ENCODE peak calls at places on chromosomes 13 and 19, in seven cellular contexts. L is ovary, O is cardiac muscle cell, Q is suprapubic skin, V is astrocyte of the cerebellum, E is thoracic aorta, C is right lobe of liver. Y is an unnamed sample.

GRCh38 chr19:15616183-15616582 is 1.2 kb downstream of the CYP4F8 start:
- DNase-seq in L (no peak), O (no peak), Q (no peak), V (no peak), E (no peak), C (no peak), Y (no peak)

GRCh38 chr13:107305178-107305577 is 737.2 kb upstream of the ARGLU1 start:
- DNase-seq in L (no peak), O (no peak), Q (no peak), V (no peak), E (no peak), C (no peak), Y (no peak)

GRCh38 chr19:31491246-31491645 is 142.0 kb upstream of the TSHZ3 start:
- DNase-seq in L (no peak), O (no peak), Q (no peak), V (no peak), E (no peak), C (no peak), Y (no peak)

GRCh38 chr13:91154954-91155353 is 192.5 kb upstream of the MIR17HG start:
- DNase-seq in L (no peak), O (no peak), Q (no peak), V (no peak), E (no peak), C (no peak), Y (no peak)

GRCh38 chr13:75978815-75979214 is 342.7 kb downstream of the LMO7 start:
- DNase-seq in L (no peak), O (no peak), Q (no peak), V (no peak), E (no peak), C (no peak), Y (no peak)

GRCh38 chr19:4375164-4375619 is 25.2 kb downstream of the SH3GL1 start:
- DNase-seq in L (no peak), O (peak; percentile 44), Q (peak; percentile 81), V (no peak), E (no peak), C (peak; percentile 48), Y (no peak)

GRCh38 chr19:13102666-13103584 is at the start of gene LYL1:
- DNase-seq in L (peak; percentile 87), O (peak; percentile 89), Q (no peak), V (no peak), E (no peak), C (peak; percentile 84), Y (no peak)

GRCh38 chr13:113879506-113880360 is 15.9 kb upstream of the GAS6 start:
- DNase-seq in L (no peak), O (peak; percentile 43), Q (no peak), V (no peak), E (no peak), C (no peak), Y (no peak)

GRCh38 chr13:36712785-36713184 is 39.0 kb downstream of the SERTM1 start:
- DNase-seq in L (no peak), O (no peak), Q (no peak), V (peak; percentile 58), E (no peak), C (no peak), Y (no peak)

GRCh38 chr13:109695402-109696190 is 90.8 kb downstream of the IRS2 start:
- DNase-seq in L (no peak), O (no peak), Q (no peak), V (no peak), E (no peak), C (no peak), Y (no peak)

GRCh38 chr19:48095637-48096175 is 14.9 kb downstream of the PLA2G4C start:
- DNase-seq in L (no peak), O (no peak), Q (no peak), V (no peak), E (no peak), C (no peak), Y (no peak)

GRCh38 chr19:19381007-19381926 is 24.2 kb upstream of the GATAD2A start:
- DNase-seq in L (no peak), O (no peak), Q (no peak), V (no peak), E (no peak), C (no peak), Y (no peak)

GRCh38 chr19:1987197-1988187 is 28.0 kb downstream of the BTBD2 start:
- DNase-seq in L (no peak), O (no peak), Q (no peak), V (no peak), E (no peak), C (peak; percentile 49), Y (no peak)

GRCh38 chr19:54172764-54173699 is at the start of gene TMC4:
- DNase-seq in L (no peak), O (no peak), Q (no peak), V (no peak), E (no peak), C (no peak), Y (no peak)

GRCh38 chr13:49810825-49811526 is 18.5 kb upstream of the KPNA3 start:
- DNase-seq in L (peak; percentile 41), O (peak; percentile 55), Q (no peak), V (no peak), E (no peak), C (no peak), Y (no peak)

GRCh38 chr19:50724522-50725217 is 1.5 kb downstream of the CLEC11A start:
- DNase-seq in L (peak; percentile 100), O (peak; percentile 100), Q (peak; percentile 99), V (peak; percentile 84), E (peak; percentile 82), C (peak; percentile 92), Y (peak; percentile 81)

GRCh38 chr19:18536475-18536874 is 6.9 kb downstream of the FKBP8 start:
- DNase-seq in L (no peak), O (no peak), Q (no peak), V (no peak), E (no peak), C (no peak), Y (no peak)

GRCh38 chr19:17447704-17448189 is 721 bp downstream of the TMEM221 start:
- DNase-seq in L (no peak), O (no peak), Q (no peak), V (no peak), E (no peak), C (no peak), Y (no peak)
- H3K4me3 ChIP-seq in L (peak overlapping the region; percentile 52), O (peak overlapping the region; percentile 52), Q (peak overlapping the region; percentile 51), V (peak overlapping the region; percentile 16), E (peak overlapping the region; percentile 70), C (peak overlapping the region; percentile 42), Y (no peak overlapping the region)

DNA sequence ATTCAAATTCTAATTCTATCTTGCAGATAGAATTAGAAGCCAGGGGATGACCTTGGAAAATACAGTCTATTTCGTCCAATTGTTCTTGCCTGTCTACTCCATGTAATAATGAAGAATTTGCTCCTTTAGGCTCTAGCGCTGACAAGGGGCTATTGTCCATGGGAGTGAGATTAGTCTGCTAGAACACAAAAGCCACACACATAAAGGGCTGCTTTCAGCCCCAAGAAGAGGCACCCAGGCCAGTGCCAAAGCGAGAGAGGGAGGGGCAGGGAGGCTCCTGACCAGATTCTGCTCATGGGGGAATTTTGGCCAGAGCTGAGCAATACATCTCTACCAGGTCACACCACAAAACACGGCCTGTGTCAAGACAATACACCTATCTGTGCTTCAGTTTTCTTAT is 1306.9 kb downstream of the UQCRFS1 start:
- DNase-seq in L (no peak), O (no peak), Q (no peak), V (no peak), E (no peak), C (no peak), Y (no peak)
- TF ChIP-seq CTCF in L (no peak), O (no peak), Q (no peak), V (no peak), E (no peak), C (no peak), Y (no peak)

GRCh38 chr19:34402074-34402600 is 2.1 kb upstream of the PDCD2L start:
- DNase-seq in L (no peak), O (no peak), Q (no peak), V (no peak), E (no peak), C (no peak), Y (no peak)

GRCh38 chr19:34405892-34406660 is 1.9 kb downstream of the PDCD2L start:
- DNase-seq in L (no peak), O (no peak), Q (no peak), V (no peak), E (no peak), C (no peak), Y (no peak)

GRCh38 chr19:34408421-34408820 is 4.2 kb downstream of the PDCD2L start:
- DNase-seq in L (peak; percentile 3), O (no peak), Q (peak; percentile 8), V (no peak), E (no peak), C (no peak), Y (no peak)

GRCh38 chr19:34403784-34404108 is 453 bp upstream of the PDCD2L start:
- DNase-seq in L (no peak), O (no peak), Q (no peak), V (no peak), E (no peak), C (no peak), Y (no peak)

DNA sequence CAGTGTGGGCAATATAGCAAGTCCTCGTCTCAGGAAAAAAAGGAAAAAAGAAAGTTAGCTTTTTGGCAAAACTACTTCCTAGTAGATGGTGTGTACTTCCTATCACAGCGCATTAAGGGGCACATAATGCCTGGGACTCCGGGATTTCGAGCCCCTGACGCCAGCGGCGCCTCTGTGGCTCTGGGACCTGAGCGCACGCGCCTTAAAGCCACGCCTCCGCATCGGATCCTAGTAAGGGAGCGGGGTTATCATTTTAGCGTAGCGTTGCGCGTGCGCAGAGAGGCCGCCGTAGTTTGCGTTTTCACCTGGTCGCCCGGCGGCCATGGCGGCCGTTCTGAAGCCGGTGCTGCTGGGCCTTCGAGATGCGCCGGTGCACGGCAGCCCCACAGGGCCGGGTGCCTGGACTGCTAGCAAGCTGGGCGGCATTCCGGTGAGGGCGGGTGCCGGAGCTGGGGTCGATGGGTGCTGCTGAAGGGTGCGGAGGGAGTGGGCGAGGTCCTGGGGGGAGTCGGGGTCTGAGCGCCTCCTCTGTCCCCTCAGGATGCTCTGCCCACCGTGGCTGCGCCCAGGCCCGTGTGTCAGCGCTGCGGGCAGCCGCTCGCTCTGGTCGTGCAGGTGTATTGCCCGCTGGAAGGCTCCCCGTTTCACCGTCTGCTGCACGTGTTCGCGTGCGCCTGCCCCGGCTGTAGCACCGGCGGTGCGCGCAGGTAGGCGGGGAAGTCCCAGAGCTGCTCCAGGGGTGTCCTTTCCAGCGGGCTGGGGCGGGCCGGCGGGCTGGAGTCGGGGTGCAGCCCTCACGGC is at the start of gene PDCD2L:
- DNase-seq in L (peak; percentile 95), O (peak; percentile 96), Q (peak; percentile 93), V (peak; percentile 75), E (peak; percentile 78), C (peak; percentile 93), Y (peak; percentile 62)
- H3K4me3 ChIP-seq in L (peak within 1 kb of the TSS; percentile 96), O (peak within 1 kb of the TSS; percentile 98), Q (peak within 1 kb of the TSS; percentile 95), V (peak within 1 kb of the TSS; percentile 97), E (peak within 1 kb of the TSS; percentile 98), C (peak within 1 kb of the TSS; percentile 97), Y (peak within 1 kb of the TSS; percentile 89)

GRCh38 chr13:39655041-39655568 is 357 bp upstream of the COG6 start:
- DNase-seq in L (no peak), O (no peak), Q (no peak), V (no peak), E (no peak), C (no peak), Y (no peak)

GRCh38 chr13:39656325-39656677 is 839 bp downstream of the COG6 start:
- DNase-seq in L (no peak), O (no peak), Q (no peak), V (no peak), E (no peak), C (no peak), Y (no peak)

GRCh38 chr13:39655569-39656324 is at the start of gene COG6:
- DNase-seq in L (peak; percentile 96), O (peak; percentile 91), Q (peak; percentile 94), V (peak; percentile 42), E (peak; percentile 64), C (peak; percentile 92), Y (peak; percentile 42)
- TF ChIP-seq CTCF in L (no peak), O (peak; percentile 14), Q (no peak), V (peak; percentile 9), E (no peak), C (no peak), Y (peak; percentile 8)